ENCODE peak calls at places on chromosomes 13 and 19, in seven cellular contexts. E is CD4-positive, CD25-positive, alpha-beta regulatory T cell; F is neural progenitor cell; G is OCI-LY7; Z is left ventricle myocardium inferior; X is osteoblast; A is breast epithelium. C is an unnamed sample.

GRCh38 chr13:74288361-74288911 is 154.2 kb upstream of the KLF12 start:
- DNase-seq in E (no peak), F (peak; percentile 13), G (peak; percentile 31), Z (peak; percentile 26), X (no peak), A (no peak), C (peak; percentile 28)

GRCh38 chr19:1931445-1931844 is 9.5 kb upstream of the CSNK1G2 start:
- DNase-seq in E (no peak), F (no peak), G (no peak), Z (no peak), X (no peak), A (no peak), C (no peak)

GRCh38 chr13:98216135-98216565 is 39.1 kb upstream of the RNF113B start:
- DNase-seq in E (no peak), F (no peak), G (no peak), Z (peak; percentile 39), X (peak; percentile 97), A (no peak), C (peak; percentile 46)

GRCh38 chr19:18093439-18094161 is 4.0 kb upstream of the MAST3 start:
- DNase-seq in E (no peak), F (no peak), G (peak; percentile 70), Z (no peak), X (peak; percentile 92), A (no peak), C (no peak)

GRCh38 chr19:16213076-16213475 is 15.4 kb downstream of the AP1M1 start:
- DNase-seq in E (no peak), F (no peak), G (no peak), Z (no peak), X (no peak), A (no peak), C (no peak)

GRCh38 chr13:24282256-24282655 is 27.1 kb upstream of the C1QTNF9 start:
- DNase-seq in E (no peak), F (no peak), G (no peak), Z (no peak), X (no peak), A (no peak), C (no peak)

GRCh38 chr13:107581009-107581408 is 634.3 kb downstream of the LIG4 start:
- DNase-seq in E (no peak), F (peak; percentile 51), G (no peak), Z (no peak), X (no peak), A (no peak), C (no peak)

GRCh38 chr13:112784811-112785418 is 95.1 kb downstream of the ATP11A start:
- DNase-seq in E (no peak), F (no peak), G (no peak), Z (no peak), X (peak; percentile 18), A (no peak), C (no peak)

GRCh38 chr13:39864221-39864620 is 208.8 kb downstream of the COG6 start:
- DNase-seq in E (no peak), F (no peak), G (no peak), Z (no peak), X (no peak), A (no peak), C (no peak)

GRCh38 chr19:18656337-18657086 is 19.7 kb downstream of the KLHL26 start:
- DNase-seq in E (no peak), F (no peak), G (no peak), Z (no peak), X (peak; percentile 77), A (no peak), C (no peak)

GRCh38 chr13:21638319-21639282 is 32.3 kb upstream of the FGF9 start:
- DNase-seq in E (no peak), F (no peak), G (peak; percentile 40), Z (no peak), X (no peak), A (no peak), C (no peak)

GRCh38 chr19:47436712-47437401 is 17.5 kb upstream of the MEIS3 start:
- DNase-seq in E (peak; percentile 74), F (peak; percentile 88), G (peak; percentile 80), Z (peak; percentile 68), X (peak; percentile 93), A (peak; percentile 66), C (peak; percentile 38)

GRCh38 chr19:14770136-14770535 is 8.2 kb downstream of the ADGRE2 start:
- DNase-seq in E (no peak), F (no peak), G (no peak), Z (no peak), X (peak; percentile 63), A (no peak), C (no peak)

GRCh38 chr19:20238025-20238623 is 71.1 kb downstream of the ZNF486 start:
- DNase-seq in E (peak; percentile 68), F (peak; percentile 96), G (peak; percentile 97), Z (peak; percentile 91), X (peak; percentile 88), A (peak; percentile 92), C (peak; percentile 79)

GRCh38 chr19:17448190-17448967 is at the start of gene TMEM221:
- DNase-seq in E (peak; percentile 39), F (peak; percentile 83), G (peak; percentile 18), Z (peak; percentile 47), X (peak; percentile 95), A (no peak), C (no peak)

GRCh38 chr19:10043286-10043927 is 30.1 kb downstream of the RDH8 start:
- DNase-seq in E (no peak), F (peak; percentile 56), G (no peak), Z (no peak), X (no peak), A (no peak), C (no peak)

GRCh38 chr13:52195052-52195837 is 35.8 kb upstream of the NEK3 start:
- DNase-seq in E (peak; percentile 37), F (peak; percentile 20), G (no peak), Z (peak; percentile 85), X (peak; percentile 95), A (peak; percentile 50), C (peak; percentile 28)

GRCh38 chr13:42333613-42334328 is 61.8 kb downstream of the AKAP11 start:
- DNase-seq in E (no peak), F (peak; percentile 62), G (peak; percentile 33), Z (no peak), X (peak; percentile 54), A (no peak), C (no peak)

GRCh38 chr13:96091932-96092253 is 2.0 kb downstream of the HS6ST3 start:
- DNase-seq in E (no peak), F (no peak), G (no peak), Z (no peak), X (peak; percentile 48), A (no peak), C (no peak)

GRCh38 chr19:13025819-13026477 is 30.7 kb downstream of the NFIX start:
- DNase-seq in E (no peak), F (no peak), G (no peak), Z (no peak), X (peak; percentile 76), A (no peak), C (peak; percentile 38)

GRCh38 chr19:7441468-7442146 is 47.2 kb downstream of the PEX11G start:
- DNase-seq in E (no peak), F (no peak), G (no peak), Z (no peak), X (no peak), A (no peak), C (no peak)

GRCh38 chr13:113493315-113493951 is 2.9 kb upstream of the DCUN1D2 start:
- DNase-seq in E (no peak), F (no peak), G (no peak), Z (no peak), X (peak; percentile 96), A (no peak), C (no peak)

GRCh38 chr19:55082023-55082851 is 6.6 kb downstream of the EPS8L1 start:
- DNase-seq in E (peak; percentile 55), F (peak; percentile 72), G (peak; percentile 79), Z (no peak), X (peak; percentile 95), A (no peak), C (no peak)

GRCh38 chr19:6740589-6741348 is 1.3 kb downstream of the TRIP10 start:
- DNase-seq in E (peak; percentile 18), F (peak; percentile 89), G (peak; percentile 64), Z (peak; percentile 70), X (peak; percentile 87), A (no peak), C (no peak)

GRCh38 chr19:18488838-18489626 is 32.8 kb downstream of the ELL start:
- DNase-seq in E (no peak), F (peak; percentile 81), G (peak; percentile 57), Z (no peak), X (peak; percentile 83), A (no peak), C (peak; percentile 77)

GRCh38 chr13:45016792-45017425 is 27.6 kb downstream of the GPALPP1 start:
- DNase-seq in E (no peak), F (no peak), G (no peak), Z (no peak), X (no peak), A (no peak), C (no peak)

GRCh38 chr19:6233051-6233826 is 46.5 kb downstream of the MLLT1 start:
- DNase-seq in E (no peak), F (no peak), G (no peak), Z (peak; percentile 78), X (peak; percentile 83), A (peak; percentile 85), C (no peak)

GRCh38 chr13:79869326-79869725 is 388.4 kb downstream of the NDFIP2 start:
- DNase-seq in E (no peak), F (no peak), G (no peak), Z (no peak), X (no peak), A (no peak), C (no peak)

GRCh38 chr13:66994097-66994496 is 236.0 kb downstream of the PCDH9 start:
- DNase-seq in E (no peak), F (peak; percentile 92), G (peak; percentile 90), Z (peak; percentile 45), X (peak; percentile 83), A (peak; percentile 64), C (peak; percentile 75)

GRCh38 chr19:8491574-8491973 is 10.9 kb downstream of the PRAM1 start:
- DNase-seq in E (no peak), F (no peak), G (no peak), Z (no peak), X (peak; percentile 17), A (no peak), C (no peak)
- H3K27ac ChIP-seq in E (no peak overlapping the region), F (no peak overlapping the region), G (no peak overlapping the region), Z (no peak overlapping the region), X (no peak overlapping the region), A (no peak overlapping the region), C (no peak overlapping the region)

GRCh38 chr19:3083964-3084363 is 10.2 kb upstream of the GNA11 start:
- DNase-seq in E (no peak), F (no peak), G (no peak), Z (no peak), X (no peak), A (no peak), C (no peak)
- H3K27ac ChIP-seq in E (no peak overlapping the region), F (no peak overlapping the region), G (no peak overlapping the region), Z (no peak overlapping the region), X (no peak overlapping the region), A (no peak overlapping the region), C (no peak overlapping the region)

GRCh38 chr19:45780448-45781281 is 1.6 kb downstream of the DMPK start:
- DNase-seq in E (no peak), F (no peak), G (no peak), Z (no peak), X (peak; percentile 87), A (no peak), C (no peak)
- H3K27ac ChIP-seq in E (no peak overlapping the region), F (no peak overlapping the region), G (no peak overlapping the region), Z (peak overlapping the region; percentile 94), X (no peak overlapping the region), A (peak overlapping the region; percentile 92), C (no peak overlapping the region)

DNA sequence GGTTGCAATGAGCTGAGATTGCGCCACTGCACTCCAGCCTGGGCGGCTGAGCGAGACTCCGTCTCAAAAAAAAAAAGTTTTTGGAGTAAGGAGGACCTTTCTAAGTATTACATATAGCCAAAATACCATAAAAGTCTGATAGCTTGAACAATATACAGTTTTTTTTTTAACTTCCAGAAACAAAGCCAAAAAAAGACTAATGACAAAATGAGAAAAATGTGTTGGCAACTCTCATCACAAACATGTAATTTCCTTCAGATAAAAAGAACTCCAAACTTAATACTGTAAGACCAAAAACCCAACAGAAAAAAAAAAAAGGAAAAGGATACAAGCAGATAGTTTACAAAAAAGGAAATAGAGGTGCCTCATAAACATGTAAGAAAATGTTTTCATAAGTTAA is 68.2 kb upstream of the MED4 start:
- DNase-seq in E (no peak), F (no peak), G (no peak), Z (no peak), X (no peak), A (no peak), C (no peak)
- H3K27ac ChIP-seq in E (no peak overlapping the region), F (no peak overlapping the region), G (no peak overlapping the region), Z (peak overlapping the region; percentile 78), X (no peak overlapping the region), A (peak overlapping the region; percentile 30), C (no peak overlapping the region)